ENCODE peak calls at places on chromosomes 12 and 14, in six cellular contexts. T, P, J, C, A and K are unnamed samples.

GRCh38 chr12:30980886-30981662 is 54.5 kb downstream of the TSPAN11 start:
- DNase-seq in T (no peak), P (no peak), J (no peak), C (no peak), A (no peak), K (no peak)

GRCh38 chr12:98399532-98399931 is 115.9 kb upstream of the TMPO start:
- DNase-seq in T (no peak), P (no peak), J (peak; percentile 12), C (no peak), A (peak; percentile 91), K (peak; percentile 83)

GRCh38 chr14:89283327-89284060 is 133.5 kb downstream of the FOXN3 start:
- DNase-seq in T (no peak), P (no peak), J (no peak), C (no peak), A (no peak), K (no peak)

GRCh38 chr14:74326369-74327152 is 21.7 kb upstream of the VRTN start:
- DNase-seq in T (no peak), P (no peak), J (no peak), C (no peak), A (no peak), K (no peak)

GRCh38 chr14:39469094-39469710 is 37.0 kb upstream of the FBXO33 start:
- DNase-seq in T (no peak), P (no peak), J (no peak), C (no peak), A (no peak), K (no peak)

GRCh38 chr14:99722741-99723140 is 38.6 kb downstream of the CYP46A1 start:
- DNase-seq in T (no peak), P (no peak), J (no peak), C (no peak), A (no peak), K (no peak)

GRCh38 chr14:23694085-23694975 is 58.2 kb downstream of the DHRS2 start:
- DNase-seq in T (peak; percentile 39), P (peak; percentile 6), J (no peak), C (peak; percentile 52), A (peak; percentile 15), K (no peak)

GRCh38 chr12:48857278-48857994 is 5.5 kb upstream of the DDX23 start:
- DNase-seq in T (no peak), P (no peak), J (no peak), C (no peak), A (no peak), K (no peak)

GRCh38 chr12:24724765-24725307 is 224.1 kb downstream of the BCAT1 start:
- DNase-seq in T (no peak), P (no peak), J (no peak), C (no peak), A (no peak), K (no peak)

GRCh38 chr12:104433061-104433460 is 23.7 kb upstream of the CHST11 start:
- DNase-seq in T (no peak), P (no peak), J (no peak), C (no peak), A (no peak), K (no peak)

GRCh38 chr14:32824195-32824594 is 114.5 kb upstream of the NPAS3 start:
- DNase-seq in T (no peak), P (no peak), J (no peak), C (no peak), A (no peak), K (no peak)

GRCh38 chr12:76696186-76696585 is 67.7 kb upstream of the ZDHHC17 start:
- DNase-seq in T (no peak), P (no peak), J (no peak), C (no peak), A (no peak), K (no peak)

GRCh38 chr12:101116911-101117310 is 93.1 kb downstream of the SLC5A8 start:
- DNase-seq in T (no peak), P (no peak), J (no peak), C (no peak), A (no peak), K (no peak)

GRCh38 chr12:59036973-59037807 is 116.9 kb upstream of the LRIG3 start:
- DNase-seq in T (no peak), P (peak; percentile 31), J (no peak), C (no peak), A (peak; percentile 93), K (peak; percentile 91)

GRCh38 chr12:49832836-49833421 is 4.7 kb upstream of the NCKAP5L start:
- DNase-seq in T (no peak), P (peak; percentile 6), J (no peak), C (no peak), A (peak; percentile 73), K (peak; percentile 60)

GRCh38 chr12:39935275-39935674 is 170.6 kb downstream of the SLC2A13 start:
- DNase-seq in T (no peak), P (peak; percentile 7), J (no peak), C (no peak), A (peak; percentile 54), K (peak; percentile 34)

GRCh38 chr12:132952371-132953162 is 3.5 kb downstream of the ZNF605 start:
- DNase-seq in T (no peak), P (no peak), J (no peak), C (no peak), A (no peak), K (no peak)

GRCh38 chr12:58765653-58766554 is 154.4 kb downstream of the LRIG3 start:
- DNase-seq in T (peak; percentile 42), P (no peak), J (no peak), C (no peak), A (peak; percentile 66), K (no peak)

GRCh38 chr12:123047289-123047688 is 66.8 kb downstream of the ARL6IP4 start:
- DNase-seq in T (no peak), P (no peak), J (no peak), C (no peak), A (no peak), K (no peak)

GRCh38 chr14:84087986-84088531 is 1441.9 kb upstream of the FLRT2 start:
- DNase-seq in T (no peak), P (no peak), J (no peak), C (no peak), A (peak; percentile 94), K (no peak)